ENCODE peak calls at places on chromosomes 11 and 22, in eight cellular contexts. Z is ureter; H is activated effector memory CD4-positive, alpha-beta T cell treated with Interleukin-2 at 50 U/mL for 16 hours; A is CD8-positive, alpha-beta memory T cell; G is HL-60; S is fibroblast of pulmonary artery; I is RPMI8226; Y is heart right ventricle. D is an unnamed sample.

GRCh38 chr11:128582496-128583366 is 4.6 kb downstream of the ETS1 start:
- DNase-seq in Y (peak; percentile 34), I (peak; percentile 47), A (no peak), S (peak; percentile 93), Z (peak; percentile 65), G (peak; percentile 32), H (no peak), D (peak; percentile 93)

GRCh38 chr11:6437993-6438392 is 2.8 kb downstream of the HPX start:
- DNase-seq in G (peak; percentile 68), H (no peak), Y (no peak), A (no peak), Z (no peak), I (no peak), S (no peak), D (no peak)

GRCh38 chr11:66728760-66729385 is at the start of gene SPTBN2:
- DNase-seq in S (no peak), Y (no peak), A (no peak), H (no peak), Z (no peak), G (no peak), I (no peak), D (peak; percentile 29)

GRCh38 chr11:115244314-115244713 is 259.9 kb downstream of the CADM1 start:
- DNase-seq in H (no peak), I (no peak), A (no peak), S (no peak), Y (no peak), G (no peak), Z (no peak), D (no peak)

GRCh38 chr11:32418836-32419235 is 16.5 kb downstream of the WT1 start:
- DNase-seq in Y (no peak), A (no peak), Z (no peak), H (no peak), I (no peak), G (no peak), S (no peak), D (no peak)

GRCh38 chr11:11265320-11265719 is 87.7 kb downstream of the CSNK2A3 start:
- DNase-seq in S (no peak), H (no peak), A (no peak), Z (no peak), G (no peak), I (no peak), Y (no peak), D (no peak)

GRCh38 chr11:112253605-112254242 is 6.9 kb downstream of the PLET1 start:
- DNase-seq in Y (no peak), S (no peak), Z (no peak), A (no peak), H (no peak), G (no peak), I (no peak), D (peak; percentile 29)

GRCh38 chr11:12276831-12277475 is 100.4 kb upstream of the PARVA start:
- DNase-seq in Y (no peak), Z (peak; percentile 12), A (no peak), G (no peak), I (no peak), H (no peak), S (no peak), D (no peak)

GRCh38 chr22:36467946-36468345 is 13.5 kb downstream of the TXN2 start:
- DNase-seq in G (peak; percentile 91), Y (no peak), H (no peak), S (peak; percentile 94), I (peak; percentile 85), Z (no peak), A (no peak), D (peak; percentile 98)

GRCh38 chr22:46628756-46629155 is 8.6 kb downstream of the GRAMD4 start:
- DNase-seq in I (no peak), G (no peak), Z (no peak), H (no peak), Y (no peak), S (no peak), A (no peak), D (no peak)

GRCh38 chr11:133897331-133897650 is 52.0 kb upstream of the SPATA19 start:
- DNase-seq in A (no peak), Y (no peak), Z (peak; percentile 31), G (no peak), I (no peak), H (no peak), S (no peak), D (no peak)

GRCh38 chr11:72653616-72654000 is 20.6 kb downstream of the PDE2A start:
- DNase-seq in Y (no peak), H (no peak), Z (no peak), I (no peak), A (no peak), G (peak; percentile 8), S (no peak), D (no peak)

GRCh38 chr22:17083811-17084540 is 824 bp upstream of the IL17RA start:
- DNase-seq in Y (no peak), S (no peak), A (no peak), Z (peak; percentile 47), I (no peak), G (no peak), H (no peak), D (no peak)

GRCh38 chr11:126284829-126285228 is 1.9 kb downstream of the TIRAP start:
- DNase-seq in I (peak; percentile 93), H (peak; percentile 70), S (peak; percentile 94), G (peak; percentile 43), Z (peak; percentile 79), A (peak; percentile 60), Y (no peak), D (peak; percentile 98)

GRCh38 chr11:91435694-91436375 is 788.8 kb upstream of the FAT3 start:
- DNase-seq in A (no peak), H (no peak), G (no peak), S (no peak), Y (no peak), I (no peak), Z (no peak), D (no peak)

GRCh38 chr11:71999360-71999759 is 651 bp downstream of the IL18BP start:
- DNase-seq in S (peak; percentile 57), A (no peak), H (no peak), I (no peak), Z (no peak), Y (no peak), G (no peak), D (peak; percentile 65)

GRCh38 chr11:118705111-118705741 is 25.8 kb upstream of the TREH start:
- DNase-seq in S (no peak), I (no peak), G (peak; percentile 76), Z (no peak), A (peak; percentile 29), H (peak; percentile 53), Y (no peak), D (no peak)

GRCh38 chr11:100769617-100770016 is 82.5 kb downstream of the ARHGAP42 start:
- DNase-seq in I (no peak), Z (no peak), S (no peak), H (no peak), Y (no peak), A (no peak), G (no peak), D (no peak)

GRCh38 chr22:50275181-50276055 is 5.2 kb upstream of the MAPK11 start:
- DNase-seq in S (no peak), A (no peak), H (no peak), Z (no peak), Y (no peak), G (no peak), I (no peak), D (no peak)

GRCh38 chr11:117457031-117457785 is 129.6 kb downstream of the CEP164 start:
- DNase-seq in A (no peak), S (no peak), H (no peak), I (no peak), Y (no peak), G (no peak), Z (no peak), D (no peak)

GRCh38 chr11:117039897-117040296 is 58.3 kb downstream of the SIK3 start:
- DNase-seq in I (no peak), H (no peak), Y (no peak), Z (no peak), A (no peak), G (no peak), S (no peak), D (no peak)

GRCh38 chr11:122578168-122578825 is 77.2 kb upstream of the UBASH3B start:
- DNase-seq in A (no peak), G (no peak), Y (no peak), Z (no peak), I (no peak), H (no peak), S (no peak), D (no peak)

D was measured in mesenchymal stem cell.